ENCODE peak calls at places on chromosomes 1 and 21, in ten cellular contexts. X is uterus; I is HepG2; C is astrocyte; W is A549; J is naive thymus-derived CD4-positive, alpha-beta T cell; R is cardiac muscle cell; K is right atrium auricular region; S is heart left ventricle; T is neural progenitor cell. Q is an unnamed sample. For H3K4me1 and H3K9me3, the result is how much of the 10 kb centered on the place peaks cover.

GRCh38 chr1:14443164-14443787 is 155.2 kb upstream of the KAZN start:
- DNase-seq in C (peak), R (peak), K (no peak), W (no peak), J (no peak), I (no peak), T (peak), X (no peak), S (no peak), Q (no peak)

GRCh38 chr1:161933592-161934277 is 89.9 kb downstream of the OLFML2B start:
- DNase-seq in X (no peak), T (no peak), R (no peak), C (no peak), W (no peak), K (no peak), I (no peak), S (no peak), J (no peak), Q (no peak)

GRCh38 chr1:46550751-46551231 is 656 bp downstream of the KNCN start:
- DNase-seq in T (no peak), W (no peak), J (no peak), K (no peak), C (no peak), S (no peak), X (no peak), I (no peak), R (no peak), Q (peak)

GRCh38 chr1:92679980-92680379 is 104.9 kb downstream of the EVI5 start:
- DNase-seq in R (no peak), I (no peak), W (no peak), K (no peak), T (no peak), C (no peak), X (no peak), S (no peak), J (no peak), Q (no peak)

GRCh38 chr21:15732290-15732995 is 2.7 kb downstream of the USP25 start:
- DNase-seq in R (peak), S (no peak), K (no peak), J (no peak), I (peak), W (peak), X (no peak), C (no peak), T (no peak), Q (no peak)

GRCh38 chr1:47623174-47623940 is 185.5 kb downstream of the FOXD2 start:
- DNase-seq in T (no peak), W (no peak), J (no peak), S (peak), C (no peak), I (no peak), K (peak), R (no peak), X (no peak), Q (no peak)

GRCh38 chr1:114369930-114370329 is 141.1 kb downstream of the TRIM33 start:
- DNase-seq in R (peak), T (no peak), J (no peak), C (no peak), W (no peak), S (no peak), I (no peak), X (no peak), K (no peak), Q (no peak)

GRCh38 chr1:234987415-234988159 is 141.1 kb downstream of the TOMM20 start:
- DNase-seq in S (peak), R (peak), T (peak), C (peak), I (peak), K (peak), X (peak), J (no peak), W (peak), Q (peak)

GRCh38 chr21:43634618-43635017 is 24.7 kb downstream of the HSF2BP start:
- DNase-seq in K (no peak), T (no peak), S (no peak), X (no peak), W (no peak), I (no peak), C (peak), J (no peak), R (no peak), Q (no peak)

GRCh38 chr21:33063907-33064622 is 5.9 kb upstream of the OLIG1 start:
- DNase-seq in K (no peak), R (no peak), X (no peak), C (no peak), T (peak), S (no peak), W (no peak), I (no peak), J (no peak), Q (no peak)

GRCh38 chr21:33067045-33067444 is 2.9 kb upstream of the OLIG1 start:
- DNase-seq in J (no peak), I (no peak), W (no peak), K (no peak), T (no peak), S (no peak), X (no peak), C (no peak), R (no peak), Q (no peak)

GRCh38 chr21:33063365-33063883 is 6.5 kb upstream of the OLIG1 start:
- DNase-seq in J (no peak), W (no peak), I (no peak), R (no peak), C (no peak), S (no peak), X (no peak), T (no peak), K (no peak), Q (no peak)

GRCh38 chr21:33067457-33067856 is 2.5 kb upstream of the OLIG1 start:
- DNase-seq in T (no peak), I (no peak), K (no peak), X (no peak), J (no peak), C (no peak), R (no peak), S (no peak), W (no peak), Q (no peak)

GRCh38 chr21:33064623-33064996 is 5.3 kb upstream of the OLIG1 start:
- DNase-seq in W (no peak), K (no peak), T (peak), S (no peak), R (no peak), J (no peak), I (no peak), X (no peak), C (no peak), Q (no peak)
- H3K4me1 ChIP-seq in W (under half), K (under half), T (under half), S (under half), R (under half), J (under half), I (under half), X (under half), C (under half), Q (under half)

GRCh38 chr21:8991968-8992621 is 1529.3 kb upstream of the TPTE start:
- DNase-seq in X (no peak), R (no peak), K (peak), W (peak), J (no peak), T (no peak), C (peak), S (no peak), I (no peak), Q (no peak)
- H3K9me3 ChIP-seq in X (under half), R (under half), K (under half), W (under half), J (under half), T (under half), C (under half), S (under half), I (half or more), Q (under half)

GRCh38 chr1:51661081-51661518 is 44.2 kb downstream of the OSBPL9 start:
- DNase-seq in X (no peak), S (no peak), J (no peak), T (no peak), R (peak), C (peak), I (no peak), K (no peak), W (peak), Q (no peak)
- H3K27ac ChIP-seq in X (peak), S (peak), J (no peak), T (no peak), R (peak), C (peak), I (no peak), K (peak), W (peak), Q (peak)

GRCh38 chr1:219176168-219176567 is 2.5 kb downstream of the LYPLAL1 start:
- DNase-seq in J (no peak), T (no peak), X (no peak), C (no peak), I (no peak), S (no peak), W (no peak), K (no peak), R (no peak), Q (no peak)
- H3K4me1 ChIP-seq in J (under half), T (under half), X (under half), C (under half), I (half or more), S (half or more), W (under half), K (under half), R (under half), Q (under half)

DNA sequence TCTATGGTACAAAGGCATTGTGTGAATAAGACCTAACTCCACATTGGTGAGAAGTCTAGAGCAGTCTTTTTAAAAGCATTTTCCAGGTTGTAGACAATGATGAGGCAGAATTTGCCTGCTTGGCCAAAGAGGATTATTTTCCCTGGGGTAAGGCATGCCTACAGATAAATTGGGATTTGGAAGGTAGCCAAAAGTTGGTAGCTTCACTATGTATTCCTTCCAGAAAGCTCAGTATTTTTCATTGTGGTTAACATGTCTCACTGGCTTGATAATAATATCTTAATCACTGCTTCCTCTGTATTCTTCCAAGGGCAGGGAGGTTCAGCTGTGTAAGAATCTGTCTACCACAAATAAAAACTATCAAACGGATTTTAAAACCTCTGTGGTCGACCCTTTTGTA is 590.8 kb upstream of the PRMT6 start:
- DNase-seq in X (no peak), K (no peak), W (no peak), I (no peak), R (no peak), S (no peak), T (no peak), C (peak), J (no peak), Q (no peak)
- H3K9me3 ChIP-seq in X (under half), K (under half), W (under half), I (half or more), R (under half), S (under half), T (under half), C (under half), J (under half), Q (under half)

GRCh38 chr21:34808569-34809204 is 139.9 kb downstream of the CLIC6 start:
- DNase-seq in C (peak), R (peak), J (no peak), X (no peak), K (no peak), W (peak), S (no peak), I (no peak), T (no peak), Q (no peak)
- H3K27ac ChIP-seq in C (peak), R (no peak), J (peak), X (no peak), K (no peak), W (peak), S (no peak), I (no peak), T (no peak), Q (no peak)

GRCh38 chr1:154859151-154859785 is 10.8 kb downstream of the KCNN3 start:
- DNase-seq in X (no peak), W (no peak), T (no peak), I (no peak), C (no peak), J (no peak), R (no peak), S (no peak), K (no peak), Q (no peak)

GRCh38 chr1:154857441-154858215 is 12.5 kb downstream of the KCNN3 start:
- DNase-seq in C (no peak), W (no peak), X (no peak), I (no peak), S (no peak), T (no peak), R (no peak), J (no peak), K (no peak), Q (no peak)

GRCh38 chr1:154860154-154860870 is 9.8 kb downstream of the KCNN3 start:
- DNase-seq in I (no peak), X (no peak), C (no peak), K (no peak), S (no peak), T (no peak), W (no peak), J (no peak), R (no peak), Q (no peak)

GRCh38 chr1:154861607-154862094 is 8.4 kb downstream of the KCNN3 start:
- DNase-seq in T (no peak), R (peak), K (no peak), X (peak), W (no peak), I (no peak), J (no peak), S (no peak), C (peak), Q (no peak)

GRCh38 chr1:154859786-154860153 is 10.3 kb downstream of the KCNN3 start:
- DNase-seq in W (no peak), S (no peak), I (no peak), X (no peak), J (no peak), K (no peak), T (no peak), R (no peak), C (no peak), Q (no peak)
- H3K4me1 ChIP-seq in W (under half), S (under half), I (under half), X (under half), J (under half), K (under half), T (under half), R (under half), C (under half), Q (under half)

DNA sequence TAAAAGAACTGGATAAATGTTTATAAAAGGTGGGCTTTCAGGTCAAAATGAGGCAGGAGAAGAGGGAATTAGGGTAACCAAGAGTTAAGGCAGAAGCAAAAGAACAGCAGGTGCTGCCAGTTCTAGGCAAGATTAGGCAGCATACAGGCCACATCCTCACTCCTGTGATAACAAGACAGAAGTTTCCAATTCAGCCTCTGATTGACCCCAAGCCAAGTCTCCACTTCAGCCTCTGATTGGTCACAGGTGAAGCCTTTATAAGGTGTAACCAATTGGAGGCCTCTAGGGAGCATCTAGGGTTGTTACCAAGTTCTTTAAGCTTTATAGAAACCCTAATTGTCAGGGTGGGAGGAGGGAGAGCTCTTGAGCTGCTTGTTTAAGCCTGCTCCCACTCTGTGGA is 160.8 kb downstream of the MATN1 start:
- DNase-seq in R (no peak), X (no peak), W (no peak), J (no peak), S (no peak), I (no peak), T (no peak), C (no peak), K (no peak), Q (no peak)
- H3K9me3 ChIP-seq in R (under half), X (under half), W (under half), J (under half), S (under half), I (under half), T (under half), C (under half), K (half or more), Q (under half)

GRCh38 chr1:25620701-25621350 is 4.2 kb downstream of the MAN1C1 start:
- DNase-seq in C (no peak), S (no peak), T (no peak), K (no peak), R (no peak), I (no peak), J (no peak), W (no peak), X (no peak), Q (no peak)

GRCh38 chr1:25618433-25618808 is 1.8 kb downstream of the MAN1C1 start:
- DNase-seq in T (peak), W (no peak), J (no peak), R (no peak), K (no peak), I (no peak), S (no peak), X (no peak), C (no peak), Q (no peak)

GRCh38 chr1:25621876-25622275 is 5.3 kb downstream of the MAN1C1 start:
- DNase-seq in W (no peak), R (no peak), S (no peak), K (no peak), J (no peak), T (no peak), X (no peak), C (no peak), I (no peak), Q (no peak)

GRCh38 chr1:25619101-25619890 is 2.7 kb downstream of the MAN1C1 start:
- DNase-seq in K (no peak), C (no peak), R (peak), W (no peak), S (peak), J (no peak), I (no peak), T (peak), X (peak), Q (peak)

DNA sequence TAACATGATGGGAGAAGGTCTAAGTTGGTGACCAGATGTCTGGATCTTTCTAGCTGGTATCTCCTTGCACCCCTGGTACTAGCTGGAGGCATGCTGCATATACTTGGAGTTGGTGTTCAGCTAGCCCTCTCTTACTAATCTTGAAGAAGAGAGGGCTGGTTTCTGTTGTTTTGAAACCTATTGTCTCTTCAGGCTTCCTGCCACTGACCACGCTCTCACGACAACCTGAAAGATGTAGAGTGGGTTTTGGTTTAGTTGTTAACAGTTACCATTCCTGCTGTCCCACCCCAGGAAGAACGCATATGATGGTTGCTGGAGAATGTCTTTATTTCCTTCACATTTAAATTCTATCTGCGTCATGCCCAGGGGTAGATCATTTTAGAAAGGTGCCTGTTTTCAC is 3.6 kb downstream of the MAN1C1 start:
- DNase-seq in C (no peak), R (no peak), T (no peak), S (no peak), J (no peak), K (no peak), W (no peak), X (no peak), I (no peak), Q (no peak)
- H3K27ac ChIP-seq in C (no peak), R (no peak), T (no peak), S (no peak), J (peak), K (no peak), W (no peak), X (peak), I (no peak), Q (no peak)

GRCh38 chr1:156126043-156126700 is 11.7 kb downstream of the LMNA start:
- DNase-seq in T (no peak), I (peak), C (peak), X (peak), K (peak), J (peak), W (peak), S (peak), R (peak), Q (peak)
- H3K4me1 ChIP-seq in T (under half), I (half or more), C (half or more), X (half or more), K (under half), J (half or more), W (half or more), S (half or more), R (half or more), Q (half or more)